ENCODE peak calls at places on chromosomes 6 and 20, in ten cellular contexts. H is MG63; D is HCT116; Q is AG04450; B is fibroblast of lung; P is breast epithelium; M is CD8-positive, alpha-beta T cell; G is H7; I is A673; N is heart right ventricle. X is an unnamed sample. For H3K27me3, the result is how much of the 10 kb centered on the place peaks cover.

GRCh38 chr6:37695273-37695672 is 2.4 kb downstream of the MDGA1 start:
- DNase-seq in Q (no peak), B (no peak), P (no peak), H (no peak), M (no peak), I (no peak), D (no peak), N (no peak), G (no peak), X (no peak)

GRCh38 chr20:39861381-39861780 is 827.7 kb downstream of the MAFB start:
- DNase-seq in H (no peak), P (no peak), G (no peak), N (no peak), M (no peak), D (no peak), Q (no peak), I (no peak), B (no peak), X (no peak)

GRCh38 chr6:156876302-156876701 is 99.1 kb downstream of the ARID1B start:
- DNase-seq in N (peak), D (no peak), G (peak), P (no peak), M (no peak), H (peak), B (no peak), Q (no peak), I (peak), X (peak)

GRCh38 chr6:168109171-168109570 is 30.2 kb upstream of the FRMD1 start:
- DNase-seq in Q (no peak), B (no peak), D (no peak), I (no peak), P (no peak), M (no peak), G (no peak), N (no peak), H (no peak), X (no peak)

GRCh38 chr20:51563597-51564332 is 21.2 kb upstream of the NFATC2 start:
- DNase-seq in P (no peak), N (peak), Q (peak), B (peak), I (peak), D (peak), G (peak), H (peak), M (no peak), X (no peak)

GRCh38 chr6:108914235-108915022 is 66.2 kb downstream of the ARMC2 start:
- DNase-seq in Q (peak), M (peak), P (no peak), G (peak), N (no peak), B (peak), I (peak), D (peak), H (peak), X (peak)

GRCh38 chr6:148521586-148521985 is 178.9 kb downstream of the SASH1 start:
- DNase-seq in B (peak), H (no peak), D (no peak), P (no peak), M (no peak), G (no peak), Q (no peak), I (no peak), N (no peak), X (no peak)

GRCh38 chr20:52497731-52498130 is 306.2 kb upstream of the ZFP64 start:
- DNase-seq in G (no peak), P (no peak), Q (no peak), I (no peak), D (no peak), H (no peak), N (no peak), B (no peak), M (no peak), X (no peak)

GRCh38 chr20:32557284-32557683 is 27.8 kb downstream of the NOL4L start:
- DNase-seq in I (no peak), G (no peak), B (no peak), M (no peak), Q (no peak), N (no peak), D (no peak), P (no peak), H (no peak), X (no peak)

GRCh38 chr6:152233547-152234320 is 403.4 kb downstream of the SYNE1 start:
- DNase-seq in G (no peak), I (peak), N (no peak), P (no peak), B (no peak), Q (no peak), M (no peak), D (no peak), H (no peak), X (no peak)

GRCh38 chr6:64054870-64055269 is 419.3 kb downstream of the PHF3 start:
- DNase-seq in M (no peak), D (no peak), N (no peak), G (no peak), P (no peak), I (no peak), B (no peak), Q (no peak), H (no peak), X (no peak)

GRCh38 chr6:72758901-72759300 is 137.0 kb downstream of the KCNQ5 start:
- DNase-seq in N (no peak), M (no peak), B (no peak), H (no peak), G (no peak), I (no peak), Q (no peak), P (no peak), D (no peak), X (no peak)

GRCh38 chr20:32526125-32526524 is 59.0 kb downstream of the NOL4L start:
- DNase-seq in I (no peak), Q (no peak), H (no peak), M (no peak), D (no peak), G (no peak), B (no peak), N (no peak), P (no peak), X (no peak)

GRCh38 chr20:47950103-47950502 is 164.8 kb upstream of the SULF2 start:
- DNase-seq in G (no peak), N (no peak), M (no peak), B (no peak), H (peak), Q (no peak), D (no peak), I (peak), P (no peak), X (peak)

GRCh38 chr6:45654673-45655072 is 276.9 kb upstream of the SUPT3H start:
- DNase-seq in G (no peak), M (no peak), N (no peak), D (no peak), I (no peak), H (peak), B (no peak), Q (no peak), P (no peak), X (no peak)

GRCh38 chr6:106870824-106871300 is 103.7 kb downstream of the CD24 start:
- DNase-seq in G (no peak), P (no peak), M (no peak), N (no peak), H (no peak), Q (no peak), I (no peak), D (no peak), B (no peak), X (no peak)

GRCh38 chr6:84492246-84493135 is 265.0 kb upstream of the CEP162 start:
- DNase-seq in G (no peak), B (peak), N (no peak), M (no peak), I (no peak), P (no peak), Q (no peak), D (no peak), H (no peak), X (no peak)

GRCh38 chr6:131331873-131332759 is 196.8 kb downstream of the AKAP7 start:
- DNase-seq in Q (no peak), P (no peak), M (no peak), N (no peak), H (no peak), G (no peak), B (no peak), D (no peak), I (no peak), X (no peak)

GRCh38 chr20:8656335-8656734 is 412.6 kb upstream of the PLCB4 start:
- DNase-seq in D (no peak), G (no peak), H (no peak), N (no peak), P (no peak), B (no peak), Q (no peak), I (peak), M (no peak), X (no peak)

GRCh38 chr20:52365688-52366087 is 174.1 kb upstream of the ZFP64 start:
- DNase-seq in I (no peak), Q (no peak), B (no peak), D (no peak), P (no peak), G (no peak), H (no peak), M (no peak), N (no peak), X (no peak)

GRCh38 chr6:74826318-74826717 is 379.5 kb downstream of the COL12A1 start:
- DNase-seq in H (no peak), P (no peak), G (no peak), D (no peak), I (no peak), Q (no peak), B (peak), N (no peak), M (no peak), X (no peak)

GRCh38 chr6:14880717-14881116 is 365.2 kb upstream of the JARID2 start:
- DNase-seq in H (no peak), N (no peak), B (peak), Q (no peak), M (no peak), P (no peak), I (peak), D (no peak), G (no peak), X (no peak)

GRCh38 chr20:51136326-51136725 is 113.4 kb upstream of the KCNG1 start:
- DNase-seq in M (no peak), D (no peak), N (no peak), G (no peak), B (no peak), Q (no peak), I (no peak), H (no peak), P (no peak), X (no peak)

GRCh38 chr6:129753422-129753821 is 43.4 kb upstream of the ARHGAP18 start:
- DNase-seq in D (no peak), Q (no peak), B (no peak), H (no peak), G (no peak), P (no peak), N (no peak), M (no peak), I (peak), X (peak)

GRCh38 chr6:158642097-158642601 is 2.4 kb downstream of the DYNLT1 start:
- DNase-seq in P (no peak), Q (peak), I (no peak), N (no peak), D (no peak), H (peak), B (peak), M (peak), G (no peak), X (no peak)

GRCh38 chr6:122066200-122066599 is 333.3 kb upstream of the HSF2 start:
- DNase-seq in Q (no peak), N (no peak), M (no peak), P (no peak), I (no peak), D (no peak), B (no peak), H (no peak), G (no peak), X (no peak)

GRCh38 chr6:118669561-118669960 is 18.2 kb upstream of the CEP85L start:
- DNase-seq in M (no peak), G (no peak), P (no peak), I (no peak), Q (no peak), B (no peak), N (no peak), D (no peak), H (no peak), X (peak)

GRCh38 chr20:3981132-3981452 is 34.3 kb downstream of the RNF24 start:
- DNase-seq in N (no peak), H (no peak), D (no peak), G (no peak), B (no peak), M (no peak), Q (no peak), P (no peak), I (no peak), X (no peak)

GRCh38 chr6:50699086-50699886 is 14.0 kb upstream of the TFAP2D start:
- DNase-seq in P (no peak), Q (no peak), B (peak), I (peak), D (no peak), H (no peak), N (no peak), M (no peak), G (no peak), X (peak)

GRCh38 chr6:169420912-169421543 is 167.4 kb upstream of the THBS2 start:
- DNase-seq in G (peak), H (no peak), Q (no peak), N (no peak), I (peak), B (peak), M (no peak), D (peak), P (no peak), X (no peak)

GRCh38 chr20:8829232-8829631 is 239.7 kb upstream of the PLCB4 start:
- DNase-seq in H (no peak), P (no peak), N (no peak), D (no peak), M (no peak), B (no peak), Q (no peak), I (no peak), G (peak), X (no peak)

GRCh38 chr20:44730441-44730840 is 15.2 kb upstream of the KCNK15 start:
- DNase-seq in M (no peak), Q (no peak), P (no peak), G (no peak), I (peak), N (no peak), H (peak), B (peak), D (peak), X (no peak)

GRCh38 chr6:101232946-101233345 is 160.6 kb upstream of the GRIK2 start:
- DNase-seq in H (no peak), M (no peak), D (no peak), G (no peak), Q (no peak), P (no peak), I (no peak), B (no peak), N (no peak), X (no peak)

GRCh38 chr6:96013531-96013930 is 2.2 kb upstream of the FUT9 start:
- DNase-seq in P (no peak), D (no peak), H (no peak), G (peak), B (no peak), Q (no peak), M (no peak), N (no peak), I (no peak), X (no peak)

GRCh38 chr6:53827485-53827884 is 32.7 kb downstream of the LRRC1 start:
- DNase-seq in G (no peak), N (no peak), I (no peak), M (no peak), H (no peak), P (no peak), B (no peak), D (no peak), Q (no peak), X (no peak)

GRCh38 chr6:152669894-152670293 is 27.8 kb upstream of the MYCT1 start:
- DNase-seq in Q (no peak), H (no peak), I (peak), D (peak), B (peak), N (no peak), G (peak), P (no peak), M (no peak), X (peak)

DNA sequence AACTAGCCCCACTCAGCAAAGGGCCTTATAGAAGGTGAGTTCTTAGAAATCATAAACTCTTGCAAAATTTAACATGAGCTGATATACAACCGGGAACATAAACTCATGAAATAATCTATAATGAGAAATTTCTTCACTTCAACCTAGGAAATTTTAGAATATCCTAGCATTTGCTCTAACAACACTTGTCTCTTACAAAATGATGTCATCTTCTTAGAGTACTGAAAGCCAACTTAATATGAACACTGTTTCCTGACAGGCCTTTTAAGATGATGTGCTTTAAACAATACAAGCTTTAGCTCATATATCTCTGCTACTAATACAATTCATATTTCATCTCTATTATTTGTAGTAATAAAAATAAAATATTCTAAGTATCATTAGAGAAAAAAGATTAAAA is 932 bp downstream of the PACRG start:
- DNase-seq in M (no peak), H (no peak), N (no peak), B (no peak), I (no peak), G (no peak), D (no peak), P (no peak), Q (no peak), X (no peak)
- H3K27me3 ChIP-seq in M (under half), H (under half), N (under half), B (under half), I (under half), G (under half), D (under half), P (under half), Q (under half), X (under half)

DNA sequence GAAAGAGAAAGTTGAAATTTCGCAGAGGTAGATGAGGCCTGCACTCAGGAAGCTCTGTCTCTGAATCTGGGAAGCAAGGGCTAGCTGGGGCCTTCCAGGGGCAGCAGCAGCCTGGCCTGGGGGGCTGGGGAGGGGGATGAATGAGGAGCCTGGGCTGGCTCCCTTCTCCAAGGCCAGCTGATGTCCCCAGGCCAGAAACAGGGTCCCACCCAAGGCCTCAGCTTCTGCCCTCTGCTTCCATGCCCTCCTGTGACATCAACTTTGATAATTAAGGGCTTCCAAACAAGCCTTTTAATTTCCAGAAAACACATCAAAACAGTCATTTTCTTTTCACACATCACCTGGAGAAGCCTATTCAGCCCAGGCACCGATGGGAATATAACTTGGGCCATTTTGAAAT is 15.4 kb downstream of the TFAP2A start:
- DNase-seq in Q (no peak), M (no peak), B (no peak), G (no peak), N (no peak), D (no peak), I (no peak), H (no peak), P (no peak), X (no peak)
- H3K27me3 ChIP-seq in Q (under half), M (under half), B (under half), G (half or more), N (half or more), D (under half), I (under half), H (under half), P (under half), X (under half)

DNA sequence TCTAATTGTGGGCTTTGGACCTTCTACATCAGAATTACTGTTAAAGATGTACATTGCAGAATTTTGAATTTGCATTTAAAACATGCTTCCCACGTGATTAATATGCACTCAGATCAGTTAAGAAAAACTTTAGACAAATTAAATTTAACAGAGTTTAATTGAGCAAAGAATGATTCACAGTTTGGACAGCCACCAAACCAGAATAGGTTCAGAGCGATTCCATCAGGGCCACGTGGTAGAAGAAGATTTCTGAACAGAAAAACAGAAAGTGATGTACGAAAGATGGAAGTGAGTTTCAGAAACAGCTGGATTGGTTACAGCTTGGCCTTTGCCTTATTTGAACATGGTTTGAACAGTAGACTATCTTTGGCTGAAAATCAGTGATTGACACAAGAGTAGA is 704.2 kb upstream of the MAP3K7 start:
- DNase-seq in G (no peak), B (peak), Q (no peak), D (no peak), M (no peak), P (no peak), H (no peak), N (no peak), I (no peak), X (no peak)
- H3K27me3 ChIP-seq in G (half or more), B (under half), Q (under half), D (under half), M (under half), P (under half), H (under half), N (under half), I (under half), X (under half)

GRCh38 chr20:62564456-62565245 is 77.7 kb upstream of the SLCO4A1 start:
- DNase-seq in I (no peak), B (no peak), M (no peak), G (no peak), D (no peak), Q (no peak), P (no peak), N (no peak), H (no peak), X (no peak)
- H3K27me3 ChIP-seq in I (under half), B (under half), M (under half), G (under half), D (under half), Q (under half), P (half or more), N (under half), H (under half), X (under half)

GRCh38 chr6:150028799-150029198 is 3.5 kb upstream of the RAET1L start:
- DNase-seq in M (no peak), Q (no peak), B (no peak), P (no peak), H (no peak), N (no peak), G (no peak), I (no peak), D (no peak), X (no peak)
- H3K27me3 ChIP-seq in M (under half), Q (half or more), B (under half), P (under half), H (under half), N (half or more), G (under half), I (under half), D (under half), X (under half)

GRCh38 chr20:24469116-24470030 is at the start of gene SYNDIG1:
- DNase-seq in B (no peak), P (no peak), N (peak), I (peak), M (no peak), H (peak), D (no peak), Q (no peak), G (peak), X (no peak)
- H3K27me3 ChIP-seq in B (under half), P (half or more), N (half or more), I (under half), M (under half), H (under half), D (under half), Q (under half), G (under half), X (under half)

DNA sequence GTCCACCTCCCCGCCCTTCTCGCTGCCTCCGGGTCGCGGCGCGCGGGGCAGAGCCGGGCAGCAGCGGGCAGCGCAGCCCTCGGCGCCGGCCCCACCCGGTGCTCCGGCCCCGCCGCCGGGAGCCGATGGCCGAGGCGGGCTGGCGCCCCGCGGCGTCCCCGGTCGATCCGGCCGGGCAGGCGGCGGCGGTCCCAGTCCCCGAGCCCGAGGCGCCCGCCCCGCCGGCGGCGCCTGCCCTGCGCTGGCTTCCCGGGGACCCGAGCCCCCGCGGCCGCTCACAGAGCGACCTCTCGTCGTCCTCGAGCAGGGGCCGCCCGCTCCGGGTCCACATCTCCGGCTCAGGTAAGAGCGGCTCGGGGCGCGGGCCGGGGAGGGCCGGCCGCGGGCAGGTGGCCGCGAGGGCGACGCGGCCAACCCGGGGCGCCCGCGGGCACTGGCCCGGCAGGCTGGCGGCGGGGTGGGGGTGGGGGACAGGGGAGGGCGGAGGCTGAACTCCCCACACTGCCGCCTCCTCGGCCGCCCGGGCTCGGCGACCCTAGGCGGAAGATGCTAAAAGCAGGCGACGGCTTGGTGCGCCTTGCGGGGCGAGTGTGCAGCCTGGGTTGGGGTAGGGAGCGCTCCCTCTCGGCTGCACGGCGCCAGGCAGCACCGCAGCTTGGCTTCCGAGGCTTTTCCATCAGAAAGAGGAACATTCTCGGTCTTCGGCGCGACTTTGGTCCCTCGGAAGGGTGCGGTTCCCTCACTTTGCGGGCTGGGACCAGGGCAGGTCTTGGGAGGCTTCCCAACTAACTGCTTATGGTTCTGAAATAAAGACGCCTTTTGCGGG is 25.6 kb upstream of the FUCA2 start:
- DNase-seq in G (peak), H (peak), Q (no peak), M (peak), D (peak), N (peak), B (peak), I (peak), P (peak), X (peak)
- H3K27me3 ChIP-seq in G (under half), H (under half), Q (under half), M (under half), D (under half), N (under half), B (under half), I (under half), P (under half), X (under half)